ENCODE peak calls at places on chromosomes 6 and 20, in nine cellular contexts. O is activated CD4-positive, CD25-positive, alpha-beta regulatory T cell; Q is mucosa of gallbladder; B is C1 segment of cervical spinal cord; D is T follicular helper cell; W is type B pancreatic cell; N is sigmoid colon; A is naive thymus-derived CD4-positive, alpha-beta T cell; I is astrocyte of the cerebellum. T is an unnamed sample.
A peak's percentile ranks its signal among the peaks of the same experiment; 100 is the strongest.

GRCh38 chr6:148612043-148612442 is 134.8 kb upstream of the UST start:
- DNase-seq in O (no peak), Q (no peak), B (no peak), D (no peak), W (no peak), N (no peak), A (no peak), I (no peak), T (no peak)

GRCh38 chr6:87483929-87484328 is 11.2 kb downstream of the SLC35A1 start:
- DNase-seq in O (no peak), Q (no peak), B (no peak), D (no peak), W (no peak), N (no peak), A (no peak), I (peak; percentile 55), T (peak; percentile 20)

GRCh38 chr20:50865591-50865990 is 65.6 kb downstream of the ADNP start:
- DNase-seq in O (no peak), Q (no peak), B (no peak), D (no peak), W (no peak), N (no peak), A (no peak), I (no peak), T (no peak)

GRCh38 chr6:47073125-47074110 is 31.3 kb upstream of the ADGRF1 start:
- DNase-seq in O (no peak), Q (no peak), B (no peak), D (no peak), W (no peak), N (no peak), A (no peak), I (no peak), T (no peak)

GRCh38 chr6:94462231-94462630 is 1042.9 kb upstream of the EPHA7 start:
- DNase-seq in O (no peak), Q (no peak), B (no peak), D (no peak), W (no peak), N (no peak), A (no peak), I (no peak), T (no peak)

GRCh38 chr6:14454467-14454763 is 336.8 kb downstream of the CD83 start:
- DNase-seq in O (no peak), Q (no peak), B (no peak), D (no peak), W (no peak), N (no peak), A (peak; percentile 15), I (no peak), T (peak; percentile 43)

GRCh38 chr20:34979366-34980153 is 23.9 kb downstream of the MYH7B start:
- DNase-seq in O (no peak), Q (no peak), B (no peak), D (no peak), W (no peak), N (no peak), A (peak; percentile 7), I (no peak), T (no peak)

GRCh38 chr6:157456524-157456829 is 75.5 kb downstream of the ZDHHC14 start:
- DNase-seq in O (no peak), Q (no peak), B (no peak), D (no peak), W (no peak), N (no peak), A (no peak), I (no peak), T (peak; percentile 38)

GRCh38 chr20:47561175-47561574 is 59.5 kb downstream of the NCOA3 start:
- DNase-seq in O (no peak), Q (no peak), B (no peak), D (no peak), W (no peak), N (no peak), A (no peak), I (no peak), T (no peak)

GRCh38 chr6:113375950-113376846 is 480.9 kb upstream of the MARCKS start:
- DNase-seq in O (no peak), Q (no peak), B (no peak), D (no peak), W (no peak), N (no peak), A (no peak), I (no peak), T (no peak)

GRCh38 chr6:83536034-83536646 is 23.8 kb downstream of the PRSS35 start:
- DNase-seq in O (no peak), Q (peak; percentile 37), B (no peak), D (peak; percentile 19), W (no peak), N (no peak), A (no peak), I (no peak), T (peak; percentile 54)

GRCh38 chr20:58045156-58045555 is 183.3 kb downstream of the ANKRD60 start:
- DNase-seq in O (no peak), Q (no peak), B (no peak), D (no peak), W (no peak), N (no peak), A (no peak), I (no peak), T (no peak)

GRCh38 chr6:108989700-108990099 is 104.9 kb downstream of the SESN1 start:
- DNase-seq in O (no peak), Q (peak; percentile 69), B (no peak), D (no peak), W (no peak), N (no peak), A (no peak), I (no peak), T (no peak)

GRCh38 chr6:13733178-13733851 is 21.7 kb upstream of the RANBP9 start:
- DNase-seq in O (no peak), Q (peak; percentile 75), B (peak; percentile 1), D (no peak), W (no peak), N (peak; percentile 98), A (no peak), I (peak; percentile 84), T (no peak)

GRCh38 chr20:35773154-35773751 is 1.4 kb downstream of the PHF20 start:
- DNase-seq in O (no peak), Q (peak; percentile 24), B (peak; percentile 20), D (no peak), W (no peak), N (peak; percentile 66), A (peak; percentile 50), I (no peak), T (peak; percentile 52)

GRCh38 chr6:124393536-124393935 is 568.7 kb upstream of the RNF217 start:
- DNase-seq in O (no peak), Q (no peak), B (no peak), D (no peak), W (no peak), N (no peak), A (no peak), I (no peak), T (no peak)

GRCh38 chr6:150689900-150690590 is 90.4 kb downstream of the PLEKHG1 start:
- DNase-seq in O (no peak), Q (no peak), B (no peak), D (no peak), W (no peak), N (no peak), A (no peak), I (no peak), T (no peak)

GRCh38 chr20:22312744-22313346 is 271.5 kb downstream of the FOXA2 start:
- DNase-seq in O (no peak), Q (peak; percentile 23), B (no peak), D (no peak), W (no peak), N (no peak), A (no peak), I (peak; percentile 5), T (no peak)

GRCh38 chr20:17640146-17640874 is 41.7 kb downstream of the RRBP1 start:
- DNase-seq in O (no peak), Q (no peak), B (no peak), D (no peak), W (no peak), N (no peak), A (no peak), I (no peak), T (no peak)

GRCh38 chr6:166313255-166314070 is 5.3 kb upstream of the PRR18 start:
- DNase-seq in O (peak; percentile 20), Q (peak; percentile 33), B (peak; percentile 23), D (no peak), W (no peak), N (no peak), A (no peak), I (no peak), T (peak; percentile 58)

GRCh38 chr20:32893878-32894483 is 35.3 kb downstream of the EFCAB8 start:
- DNase-seq in O (no peak), Q (no peak), B (no peak), D (no peak), W (no peak), N (no peak), A (no peak), I (no peak), T (peak; percentile 21)

GRCh38 chr20:58922036-58922435 is 59.0 kb upstream of the NELFCD start:
- DNase-seq in O (no peak), Q (no peak), B (no peak), D (no peak), W (no peak), N (no peak), A (no peak), I (no peak), T (no peak)

GRCh38 chr20:52805892-52806291 is 166.3 kb upstream of the TSHZ2 start:
- DNase-seq in O (no peak), Q (no peak), B (no peak), D (no peak), W (no peak), N (no peak), A (no peak), I (no peak), T (no peak)

GRCh38 chr6:142760152-142760551 is 184.8 kb downstream of the HIVEP2 start:
- DNase-seq in O (no peak), Q (no peak), B (no peak), D (no peak), W (no peak), N (no peak), A (no peak), I (no peak), T (no peak)

GRCh38 chr20:1302578-1303541 is 26.1 kb downstream of the SDCBP2 start:
- DNase-seq in O (no peak), Q (no peak), B (no peak), D (no peak), W (no peak), N (peak; percentile 22), A (no peak), I (peak; percentile 3), T (peak; percentile 38)

GRCh38 chr6:47859132-47859531 is 77.3 kb downstream of the OPN5 start:
- DNase-seq in O (no peak), Q (no peak), B (no peak), D (no peak), W (no peak), N (no peak), A (no peak), I (no peak), T (no peak)

GRCh38 chr6:68778356-68779020 is 143.4 kb downstream of the ADGRB3 start:
- DNase-seq in O (no peak), Q (peak; percentile 13), B (peak; percentile 42), D (no peak), W (no peak), N (no peak), A (no peak), I (peak; percentile 59), T (no peak)

GRCh38 chr6:4466260-4466659 is 309.9 kb upstream of the CDYL start:
- DNase-seq in O (no peak), Q (no peak), B (no peak), D (no peak), W (no peak), N (no peak), A (no peak), I (peak; percentile 34), T (no peak)

GRCh38 chr6:6331393-6331792 is 10.9 kb upstream of the F13A1 start:
- DNase-seq in O (no peak), Q (no peak), B (no peak), D (no peak), W (no peak), N (no peak), A (no peak), I (no peak), T (no peak)

GRCh38 chr20:39986231-39986904 is 702.7 kb downstream of the MAFB start:
- DNase-seq in O (no peak), Q (peak; percentile 70), B (peak; percentile 4), D (no peak), W (no peak), N (peak; percentile 92), A (no peak), I (peak; percentile 5), T (no peak)

GRCh38 chr6:19135706-19136105 is 701.5 kb upstream of the ID4 start:
- DNase-seq in O (no peak), Q (no peak), B (no peak), D (no peak), W (no peak), N (no peak), A (no peak), I (no peak), T (no peak)